ENCODE peak calls at places on chromosomes 13 and 19, in four cellular contexts. A, L, R and Q are unnamed samples.
A peak's percentile ranks its signal among the peaks of the same experiment; 100 is the strongest.

GRCh38 chr19:47226426-47227346 is 4.3 kb downstream of the BBC3 start:
- DNase-seq in A (peak; percentile 75), L (peak; percentile 67), R (peak; percentile 90), Q (peak; percentile 57)

GRCh38 chr19:50352242-50352641 is 13.2 kb downstream of the NAPSA start:
- DNase-seq in R (no peak), A (no peak), L (no peak), Q (no peak)

GRCh38 chr13:94128430-94128829 is 351.1 kb downstream of the DCT start:
- DNase-seq in R (peak; percentile 38), A (no peak), L (no peak), Q (no peak)

GRCh38 chr13:63094069-63094468 is 1678.4 kb upstream of the PCDH20 start:
- DNase-seq in A (no peak), L (peak; percentile 50), R (no peak), Q (no peak)

GRCh38 chr13:101627556-101627943 is 175.1 kb downstream of the ITGBL1 start:
- DNase-seq in R (peak; percentile 29), A (no peak), L (peak; percentile 18), Q (no peak)

GRCh38 chr19:35249848-35250711 is 1.3 kb downstream of the LSR start:
- DNase-seq in R (no peak), L (no peak), A (peak; percentile 24), Q (no peak)

GRCh38 chr19:10797541-10798256 is 38.3 kb downstream of the TMED1 start:
- DNase-seq in L (no peak), R (no peak), A (no peak), Q (no peak)

GRCh38 chr19:48506138-48506733 is 5.4 kb downstream of the LMTK3 start:
- DNase-seq in R (peak; percentile 62), L (peak; percentile 47), A (peak; percentile 33), Q (no peak)

GRCh38 chr19:51097166-51097736 is 11.0 kb downstream of the CTU1 start:
- DNase-seq in A (peak; percentile 72), L (peak; percentile 62), R (peak; percentile 18), Q (peak; percentile 60)

GRCh38 chr13:50629497-50629896 is 214.0 kb downstream of the DLEU7 start:
- DNase-seq in R (peak; percentile 67), L (no peak), A (no peak), Q (no peak)

GRCh38 chr13:94329277-94329676 is 150.2 kb downstream of the DCT start:
- DNase-seq in R (peak; percentile 73), A (no peak), L (peak; percentile 69), Q (no peak)

DNA sequence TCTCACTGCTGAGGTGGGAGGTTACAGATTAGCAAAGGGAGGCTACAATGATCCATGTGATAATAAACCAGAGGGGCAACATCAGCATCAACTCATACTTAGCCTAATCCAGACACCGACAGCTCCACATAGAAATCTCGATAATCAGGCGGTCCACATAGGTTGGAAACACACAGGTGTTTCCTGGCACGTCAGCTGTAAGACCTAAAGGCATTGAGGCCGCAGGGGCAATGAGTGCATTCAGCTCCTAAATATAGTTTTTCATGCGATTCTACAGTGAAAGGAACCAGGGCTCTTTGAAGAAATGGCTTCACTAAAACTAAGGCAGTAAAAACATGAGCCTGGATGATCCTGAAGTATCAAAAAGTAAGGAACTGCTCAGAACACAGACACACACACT is 19.3 kb downstream of the PLPP2 start:
- DNase-seq in A (no peak), L (no peak), R (no peak), Q (no peak)
- H3K9me3 ChIP-seq in A (no peaks in the 10 kb centered on the region), L (no peaks in the 10 kb centered on the region), R (no peaks in the 10 kb centered on the region), Q (no peaks in the 10 kb centered on the region)

DNA sequence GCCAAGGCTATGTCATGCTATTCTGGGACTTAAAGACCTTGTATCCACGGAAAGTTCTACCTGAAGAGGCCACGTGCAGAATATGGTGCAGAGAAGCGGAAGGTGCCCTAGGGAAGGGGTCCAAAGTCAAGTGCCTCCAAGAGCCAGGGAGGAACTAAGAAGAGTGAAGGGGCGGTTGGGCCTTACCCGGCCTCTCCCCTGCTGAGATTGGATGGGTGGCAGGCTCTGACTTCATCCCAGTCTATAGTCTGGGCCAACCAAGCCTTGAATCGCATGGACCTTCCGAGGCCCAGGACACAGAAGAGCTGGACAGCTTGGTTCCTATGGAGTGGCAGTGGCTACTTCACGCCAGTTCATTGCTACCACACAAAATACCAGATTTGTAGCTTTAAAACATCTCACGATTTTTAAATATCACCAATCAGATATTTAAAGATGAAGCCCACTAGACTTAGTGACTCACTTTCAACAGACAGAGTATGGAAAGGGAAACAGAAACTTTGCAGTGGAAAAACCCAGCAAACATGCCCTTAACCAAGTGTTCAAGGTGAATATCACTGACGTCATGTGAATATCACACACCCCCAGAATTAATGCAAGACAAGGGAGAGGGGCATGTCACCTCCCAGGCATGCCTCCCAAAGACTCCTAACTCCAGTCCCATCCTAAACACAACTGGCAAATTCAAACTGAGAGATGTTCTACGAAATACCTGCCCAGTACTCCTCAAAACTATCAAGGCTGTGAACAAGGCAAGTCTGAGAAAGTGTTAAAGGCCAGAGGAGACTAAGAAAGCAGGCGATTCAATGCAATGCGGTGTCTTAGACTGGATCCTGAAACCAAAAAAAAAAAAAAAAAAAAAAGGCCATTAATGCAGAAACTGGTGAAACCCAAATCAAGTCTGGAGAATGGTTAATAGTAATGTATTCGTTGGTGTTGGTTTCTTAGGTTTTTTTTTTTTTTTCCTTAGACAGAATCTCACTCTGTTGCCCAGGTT is 10.2 kb downstream of the C19orf12 start:
- DNase-seq in R (no peak), A (no peak), L (no peak), Q (no peak)
- H4K91ac ChIP-seq in R (no peak overlapping the region), A (no peak overlapping the region), L (no peak overlapping the region), Q (no peak overlapping the region)

GRCh38 chr19:43466793-43467192 is 1.4 kb upstream of the LYPD3 start:
- DNase-seq in R (no peak), L (no peak), A (no peak), Q (no peak)

GRCh38 chr19:43463381-43464088 is 1.9 kb downstream of the LYPD3 start:
- DNase-seq in L (peak; percentile 79), R (peak; percentile 95), A (peak; percentile 99), Q (peak; percentile 93)

GRCh38 chr19:43467276-43467675 is 1.9 kb upstream of the LYPD3 start:
- DNase-seq in A (no peak), R (no peak), L (no peak), Q (no peak)

GRCh38 chr19:43464089-43464775 is 1.2 kb downstream of the LYPD3 start:
- DNase-seq in R (no peak), A (no peak), L (no peak), Q (peak; percentile 75)

GRCh38 chr19:43465468-43466120 is at the start of gene LYPD3:
- DNase-seq in A (peak; percentile 84), R (peak; percentile 33), L (peak; percentile 31), Q (peak; percentile 98)
- H3K9me3 ChIP-seq in A (no peaks in the 10 kb centered on the region), R (no peaks in the 10 kb centered on the region), L (no peaks in the 10 kb centered on the region), Q (no peaks in the 10 kb centered on the region)

DNA sequence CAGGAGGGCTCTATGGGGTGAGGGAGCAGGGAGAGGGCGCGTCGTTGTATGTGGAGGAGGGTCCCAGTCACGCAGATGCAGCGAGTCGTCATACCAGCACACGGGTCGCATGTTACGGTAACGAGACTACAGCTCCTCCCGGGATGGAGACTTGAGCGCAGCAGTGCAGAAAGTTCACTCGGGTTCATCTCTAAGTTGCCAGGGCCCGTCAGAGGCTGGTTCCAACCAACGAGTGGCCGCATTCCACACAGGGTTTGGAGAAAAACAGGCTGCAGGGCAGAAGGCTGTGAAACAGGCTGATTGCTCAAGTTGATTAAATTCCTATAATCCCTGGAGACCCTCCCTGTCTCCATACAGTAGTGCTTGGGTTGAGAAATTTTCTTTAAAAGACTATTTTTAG is 21.9 kb upstream of the TTYH1 start:
- DNase-seq in L (no peak), R (no peak), A (no peak), Q (no peak)
- H4K91ac ChIP-seq in L (no peak overlapping the region), R (no peak overlapping the region), A (no peak overlapping the region), Q (no peak overlapping the region)

DNA sequence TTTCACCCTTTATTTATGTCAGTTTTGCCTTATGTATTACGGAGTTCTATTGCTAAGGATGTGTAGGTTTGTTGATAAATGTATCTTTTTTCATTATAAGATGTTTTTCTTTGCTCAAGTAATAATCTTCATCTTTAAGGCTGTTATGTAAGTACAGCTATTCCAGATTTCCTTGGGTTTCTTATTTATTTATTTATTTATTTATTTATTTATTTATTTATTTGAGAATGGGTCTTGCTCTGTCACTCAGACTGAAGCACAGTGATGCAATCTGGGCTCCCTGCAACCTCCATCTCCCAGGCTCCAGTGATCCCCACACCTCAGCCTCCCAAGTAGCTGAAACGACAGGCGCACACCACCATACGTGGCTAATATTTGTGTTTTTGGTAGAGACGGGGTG is 617.0 kb downstream of the SLITRK1 start:
- DNase-seq in R (no peak), A (no peak), L (no peak), Q (no peak)
- H3K9me3 ChIP-seq in R (no peaks in the 10 kb centered on the region), A (no peaks in the 10 kb centered on the region), L (no peaks in the 10 kb centered on the region), Q (no peaks in the 10 kb centered on the region)

GRCh38 chr19:31418055-31418454 is 68.8 kb upstream of the TSHZ3 start:
- DNase-seq in L (no peak), R (no peak), A (peak; percentile 86), Q (peak; percentile 48)
- H4K91ac ChIP-seq in L (no peak overlapping the region), R (no peak overlapping the region), A (no peak overlapping the region), Q (no peak overlapping the region)

DNA sequence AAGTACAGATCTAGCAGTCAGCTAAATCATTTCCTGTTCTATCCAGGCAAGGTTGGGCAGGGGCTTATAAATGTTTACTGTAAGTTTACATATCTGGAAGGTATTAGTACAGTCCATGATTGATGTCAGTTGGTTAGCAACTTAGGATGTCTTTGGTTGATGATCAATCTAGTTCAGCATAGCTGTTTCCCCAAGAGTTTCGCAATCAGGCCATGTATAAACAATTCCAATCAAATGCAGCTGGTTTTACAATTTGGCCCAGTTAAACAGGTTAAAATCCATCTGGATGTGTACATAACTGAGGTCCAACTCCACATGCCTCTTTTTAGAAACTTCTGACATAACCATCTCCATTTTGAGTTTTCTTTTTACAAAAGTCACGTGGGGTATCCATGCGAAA is 6.9 kb downstream of the ZNF221 start:
- DNase-seq in A (no peak), L (peak; percentile 89), R (peak; percentile 56), Q (no peak)
- H3K9me3 ChIP-seq in A (peaks cover 30% of the 10 kb centered on the region), L (peaks cover 32% of the 10 kb centered on the region), R (peaks cover 44% of the 10 kb centered on the region), Q (peaks cover 6% of the 10 kb centered on the region)